ENCODE peak calls at places on chromosomes 4 and X, in seven cellular contexts. U, Y, O, D, N, C and H are unnamed samples.
A peak's percentile ranks its signal among the peaks of the same experiment; 100 is the strongest.

GRCh38 chrX:119757979-119758681 is at the start of gene SOWAHD:
- DNase-seq in U (peak; percentile 33), Y (peak; percentile 17), O (peak; percentile 61), D (no peak), N (peak; percentile 63), C (no peak), H (peak; percentile 14)

GRCh38 chr4:86338989-86339388 is 20.9 kb downstream of the MAPK10 start:
- DNase-seq in U (peak; percentile 78), Y (no peak), O (no peak), D (no peak), N (no peak), C (no peak), H (no peak)

GRCh38 chr4:84401669-84402068 is 97.4 kb downstream of the NKX6-1 start:
- DNase-seq in U (no peak), Y (no peak), O (no peak), D (no peak), N (no peak), C (no peak), H (no peak)

GRCh38 chr4:184165291-184165690 is 52.4 kb downstream of the ENPP6 start:
- DNase-seq in U (no peak), Y (no peak), O (no peak), D (no peak), N (peak; percentile 44), C (no peak), H (peak; percentile 10)

GRCh38 chrX:70755850-70756249 is 152.7 kb downstream of the TEX11 start:
- DNase-seq in U (no peak), Y (no peak), O (no peak), D (no peak), N (peak; percentile 55), C (no peak), H (peak; percentile 84)

GRCh38 chrX:54358424-54359211 is 772 bp upstream of the WNK3 start:
- DNase-seq in U (peak; percentile 62), Y (peak; percentile 16), O (peak; percentile 60), D (peak; percentile 10), N (peak; percentile 83), C (peak; percentile 22), H (peak; percentile 56)

GRCh38 chr4:73895201-73896177 is 26.3 kb downstream of the CXCL1 start:
- DNase-seq in U (peak; percentile 74), Y (no peak), O (no peak), D (no peak), N (no peak), C (no peak), H (no peak)

GRCh38 chr4:142565771-142566170 is 280.3 kb downstream of the INPP4B start:
- DNase-seq in U (no peak), Y (no peak), O (no peak), D (no peak), N (no peak), C (no peak), H (no peak)

GRCh38 chrX:120408168-120408567 is 46.3 kb downstream of the ATP1B4 start:
- DNase-seq in U (no peak), Y (no peak), O (no peak), D (no peak), N (no peak), C (no peak), H (no peak)

GRCh38 chr4:7967501-7968261 is 28.0 kb upstream of the AFAP1 start:
- DNase-seq in U (peak; percentile 61), Y (no peak), O (no peak), D (no peak), N (no peak), C (peak; percentile 26), H (no peak)

GRCh38 chr4:157043131-157043530 is 32.8 kb upstream of the GLRB start:
- DNase-seq in U (peak; percentile 42), Y (no peak), O (no peak), D (no peak), N (no peak), C (no peak), H (no peak)

GRCh38 chr4:15396157-15396800 is 31.6 kb upstream of the C1QTNF7 start:
- DNase-seq in U (peak; percentile 60), Y (no peak), O (peak; percentile 66), D (no peak), N (peak; percentile 75), C (peak; percentile 56), H (peak; percentile 78)

GRCh38 chr4:186622788-186623464 is 67.6 kb upstream of the MTNR1A start:
- DNase-seq in U (peak; percentile 82), Y (no peak), O (no peak), D (peak; percentile 3), N (no peak), C (no peak), H (no peak)

GRCh38 chrX:46620505-46620904 is 46.9 kb downstream of the CHST7 start:
- DNase-seq in U (peak; percentile 49), Y (no peak), O (no peak), D (no peak), N (no peak), C (no peak), H (no peak)

GRCh38 chrX:150730719-150731118 is 37.5 kb downstream of the MTMR1 start:
- DNase-seq in U (no peak), Y (no peak), O (no peak), D (no peak), N (no peak), C (no peak), H (no peak)

GRCh38 chr4:25861951-25862410 is 807 bp downstream of the SEL1L3 start:
- DNase-seq in U (peak; percentile 38), Y (no peak), O (peak; percentile 44), D (no peak), N (peak; percentile 50), C (no peak), H (peak; percentile 62)

GRCh38 chr4:8642651-8643321 is 50.2 kb downstream of the CPZ start:
- DNase-seq in U (no peak), Y (no peak), O (no peak), D (no peak), N (no peak), C (no peak), H (no peak)

DNA sequence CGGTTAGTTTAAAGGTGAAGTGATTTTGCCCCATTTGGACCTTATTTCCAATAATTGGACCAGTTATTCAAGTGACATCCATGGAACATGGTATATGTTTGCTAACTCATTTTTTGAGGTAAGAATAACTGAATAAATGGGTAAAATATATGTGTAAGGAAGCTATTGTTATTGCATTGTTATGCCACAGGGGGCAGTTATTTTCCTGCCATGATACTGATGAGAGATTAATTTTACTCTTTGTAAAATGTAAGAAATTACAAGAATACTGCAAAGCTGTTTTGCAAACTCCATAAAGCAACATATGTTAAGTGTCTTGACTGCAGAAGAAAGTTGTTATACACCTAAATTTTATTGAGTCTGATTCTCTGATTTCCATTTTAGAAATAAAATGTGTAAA is 114.0 kb downstream of the IL1RAPL1 start:
- DNase-seq in U (no peak), Y (no peak), O (no peak), D (no peak), N (no peak), C (no peak), H (no peak)
- TF ChIP-seq CTCF in U (peak; percentile 25), Y (no peak), O (no peak), D (no peak), N (no peak), C (no peak), H (no peak)

GRCh38 chrX:129979207-129979920 is 3.1 kb upstream of the BCORL1 start:
- DNase-seq in U (no peak), Y (no peak), O (no peak), D (no peak), N (no peak), C (no peak), H (no peak)
- TF ChIP-seq CTCF in U (no peak), Y (no peak), O (no peak), D (no peak), N (no peak), C (no peak), H (no peak)

GRCh38 chr4:152398060-152398459 is 137.8 kb downstream of the FBXW7 start:
- DNase-seq in U (peak; percentile 35), Y (no peak), O (no peak), D (no peak), N (no peak), C (no peak), H (no peak)

GRCh38 chr4:152399246-152399645 is 136.6 kb downstream of the FBXW7 start:
- DNase-seq in U (no peak), Y (no peak), O (peak; percentile 40), D (no peak), N (no peak), C (peak; percentile 19), H (no peak)

DNA sequence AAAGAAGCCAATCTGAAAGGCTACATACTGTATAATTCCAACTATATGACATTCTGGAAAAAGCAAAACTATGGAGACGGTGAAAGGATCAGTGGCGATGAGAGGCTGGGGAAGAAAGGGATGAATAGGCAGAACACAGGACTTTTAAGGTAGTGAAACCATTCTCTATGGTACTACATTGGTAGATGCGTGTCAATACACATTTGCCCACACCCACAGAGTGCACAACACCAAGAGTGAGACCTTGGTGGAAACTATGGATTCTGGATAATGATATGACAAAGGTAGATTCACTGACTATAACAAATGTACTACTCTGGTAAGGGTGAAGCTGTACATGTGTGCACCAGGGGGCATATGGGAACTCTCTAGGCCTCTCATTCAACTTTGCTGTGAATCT is 134.5 kb downstream of the FBXW7 start:
- DNase-seq in U (no peak), Y (no peak), O (no peak), D (no peak), N (no peak), C (no peak), H (no peak)
- TF ChIP-seq CTCF in U (no peak), Y (no peak), O (no peak), D (no peak), N (no peak), C (no peak), H (no peak)

DNA sequence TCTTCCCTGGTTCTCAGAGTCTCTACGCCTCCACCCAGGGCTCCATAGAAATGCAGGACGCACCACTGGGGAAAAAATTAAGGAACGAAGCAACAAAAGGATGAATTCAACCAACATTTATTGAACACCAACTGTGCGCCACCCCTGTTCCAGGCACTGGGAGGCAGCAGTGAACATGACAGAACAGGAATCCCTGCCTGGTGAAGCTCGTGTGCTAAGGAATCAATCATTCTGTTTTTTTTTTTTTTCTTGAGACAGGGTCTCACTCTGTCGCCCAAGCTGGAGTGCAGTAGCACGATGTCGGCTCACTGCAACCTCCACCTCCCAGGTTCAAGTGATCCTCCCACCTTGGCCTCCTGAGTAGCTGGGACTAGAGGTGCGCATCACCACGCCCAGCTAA is 1.9 kb upstream of the FTSJ1 start:
- DNase-seq in U (peak; percentile 20), Y (no peak), O (no peak), D (no peak), N (peak; percentile 16), C (no peak), H (peak; percentile 51)
- TF ChIP-seq CTCF in U (peak; percentile 35), Y (no peak), O (no peak), D (no peak), N (no peak), C (peak; percentile 44), H (no peak)

DNA sequence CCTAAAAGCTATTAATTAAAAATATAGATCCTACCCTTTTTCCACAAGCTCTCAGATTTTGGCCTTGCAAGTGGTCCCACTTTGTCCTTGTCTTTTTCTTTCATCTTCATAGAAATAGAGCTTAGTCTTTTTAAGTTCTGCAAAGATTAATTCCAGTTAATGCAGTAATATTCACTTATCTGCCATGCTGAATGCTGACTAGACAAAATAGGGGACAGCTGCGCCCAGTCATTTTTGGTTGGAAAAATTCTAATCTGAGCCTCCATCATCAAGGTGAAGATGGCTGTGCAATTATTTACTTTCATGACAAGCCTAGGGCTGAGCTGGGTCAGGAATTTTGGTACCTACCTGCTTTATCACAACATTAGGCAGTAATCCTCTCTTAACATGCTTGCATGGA is 241.3 kb upstream of the CXorf66 start:
- DNase-seq in U (no peak), Y (no peak), O (no peak), D (no peak), N (no peak), C (no peak), H (no peak)
- TF ChIP-seq CTCF in U (no peak), Y (no peak), O (no peak), D (no peak), N (no peak), C (no peak), H (no peak)

GRCh38 chr4:83012631-83013419 is 2.2 kb upstream of the LIN54 start:
- DNase-seq in U (peak; percentile 99), Y (peak; percentile 94), O (peak; percentile 99), D (peak; percentile 92), N (peak; percentile 97), C (peak; percentile 97), H (peak; percentile 97)
- TF ChIP-seq CTCF in U (peak; percentile 44), Y (peak; percentile 80), O (peak; percentile 59), D (peak; percentile 84), N (no peak), C (peak; percentile 49), H (no peak)